ENCODE peak calls at places on chromosome 19, in ten cellular contexts. F is LoVo; E is OCI-LY7; X is activated CD8-positive, alpha-beta memory T cell treated with anti-CD3 and anti-CD28 coated beads for 48 hours; L is stimulated activated CD8-positive, alpha-beta memory T cell treated with anti-CD3 and anti-CD28 coated beads, Interleukin-15, amount 100 ng/mL, for 24 hours; C is activated CD4-positive, alpha-beta T cell treated with anti-CD3 and anti-CD28 coated beads for 48 hours; Q is spleen; I is HEK293T; O is Caki2; P is NCI-H524. S is an unnamed sample.
A peak's percentile ranks its signal among the peaks of the same experiment; 100 is the strongest.

GRCh38 chr19:11457831-11458230 is 22.4 kb downstream of the PRKCSH start:
- DNase-seq in E (no peak), F (no peak), X (no peak), P (no peak), L (no peak), C (no peak), Q (no peak), I (no peak), O (no peak), S (no peak)

GRCh38 chr19:44762033-44762432 is 13.5 kb downstream of the BCL3 start:
- DNase-seq in Q (no peak), F (no peak), O (no peak), L (no peak), I (no peak), X (no peak), C (no peak), P (no peak), E (no peak), S (no peak)

GRCh38 chr19:51702754-51703654 is 9.9 kb downstream of the SPACA6 start:
- DNase-seq in X (no peak), O (no peak), I (no peak), E (no peak), P (no peak), C (no peak), Q (peak; percentile 83), F (no peak), L (no peak), S (no peak)

GRCh38 chr19:17873661-17874422 is 2.1 kb downstream of the SLC5A5 start:
- DNase-seq in E (peak; percentile 78), F (no peak), C (peak; percentile 83), L (no peak), O (peak; percentile 46), X (no peak), Q (peak; percentile 84), P (peak; percentile 69), I (peak; percentile 90), S (no peak)

GRCh38 chr19:19485161-19485997 is 30.0 kb downstream of the TSSK6 start:
- DNase-seq in E (no peak), Q (peak; percentile 78), L (no peak), C (no peak), X (no peak), I (no peak), P (no peak), F (no peak), O (no peak), S (no peak)

GRCh38 chr19:15291666-15292065 is 40.7 kb downstream of the BRD4 start:
- DNase-seq in P (peak; percentile 28), Q (no peak), O (no peak), E (no peak), X (no peak), F (no peak), L (no peak), C (no peak), I (no peak), S (no peak)

GRCh38 chr19:11722414-11722813 is 16.3 kb downstream of the ZNF823 start:
- DNase-seq in P (no peak), Q (no peak), I (no peak), X (no peak), F (no peak), C (no peak), E (no peak), O (peak; percentile 28), L (no peak), S (no peak)

GRCh38 chr19:1133471-1133929 is 29.7 kb downstream of the GPX4 start:
- DNase-seq in O (no peak), P (no peak), E (peak; percentile 93), L (no peak), Q (no peak), C (peak; percentile 90), X (peak; percentile 66), F (no peak), I (peak; percentile 42), S (peak; percentile 27)

GRCh38 chr19:41427647-41428480 is 690 bp upstream of the B3GNT8 start:
- DNase-seq in C (peak; percentile 32), E (no peak), Q (no peak), F (no peak), L (peak; percentile 13), I (no peak), O (no peak), X (peak; percentile 9), P (no peak), S (no peak)

GRCh38 chr19:45404557-45405434 is at the start of gene PPP1R13L:
- DNase-seq in X (no peak), L (no peak), E (peak; percentile 26), Q (peak; percentile 88), O (peak; percentile 96), F (peak; percentile 91), C (peak; percentile 79), P (peak; percentile 43), I (peak; percentile 87), S (peak; percentile 85)

GRCh38 chr19:703651-704446 is 4.9 kb upstream of the PALM start:
- DNase-seq in P (no peak), Q (peak; percentile 92), I (peak; percentile 97), X (peak; percentile 68), F (peak; percentile 72), C (peak; percentile 89), L (peak; percentile 39), O (peak; percentile 72), E (peak; percentile 81), S (no peak)

GRCh38 chr19:33397536-33398360 is 24.2 kb downstream of the CEBPG start:
- DNase-seq in F (no peak), E (no peak), Q (peak; percentile 74), X (no peak), C (no peak), I (peak; percentile 66), O (no peak), P (no peak), L (no peak), S (no peak)

GRCh38 chr19:30664358-30665058 is 292.3 kb downstream of the ZNF536 start:
- DNase-seq in X (no peak), Q (peak; percentile 46), P (no peak), L (no peak), C (no peak), I (peak; percentile 42), F (no peak), E (peak; percentile 2), O (no peak), S (peak; percentile 21)

GRCh38 chr19:14328406-14328805 is 52.8 kb upstream of the ADGRE5 start:
- DNase-seq in Q (no peak), X (no peak), L (no peak), O (no peak), C (no peak), P (no peak), E (no peak), I (no peak), F (no peak), S (no peak)

GRCh38 chr19:45558399-45558878 is 26.2 kb downstream of the OPA3 start:
- DNase-seq in E (peak; percentile 92), O (no peak), X (peak; percentile 32), P (peak; percentile 70), C (peak; percentile 79), F (no peak), I (peak; percentile 81), Q (peak; percentile 86), L (peak; percentile 3), S (peak; percentile 30)

GRCh38 chr19:6198896-6199239 is 63.4 kb downstream of the ACSBG2 start:
- DNase-seq in I (no peak), P (peak; percentile 66), L (no peak), E (peak; percentile 29), F (no peak), C (no peak), Q (no peak), O (no peak), X (no peak), S (no peak)